ENCODE peak calls at places on chromosomes 3 and 15, in four cellular contexts. J, Y, S and V are unnamed samples.
A peak's percentile ranks its signal among the peaks of the same experiment; 100 is the strongest.

GRCh38 chr3:188518416-188518815 is 364.5 kb downstream of the LPP start:
- DNase-seq in J (no peak), Y (no peak), S (no peak), V (no peak)

GRCh38 chr3:13599887-13600450 is 51.0 kb downstream of the FBLN2 start:
- DNase-seq in S (no peak), J (no peak), Y (no peak), V (no peak)

GRCh38 chr3:148948913-148949657 is 42.3 kb upstream of the GYG1 start:
- DNase-seq in Y (no peak), S (no peak), J (no peak), V (no peak)

GRCh38 chr3:101039285-101039684 is 46.1 kb upstream of the ABI3BP start:
- DNase-seq in J (no peak), Y (no peak), S (no peak), V (no peak)

GRCh38 chr3:16382852-16383251 is 117.8 kb downstream of the OXNAD1 start:
- DNase-seq in Y (no peak), J (no peak), S (no peak), V (no peak)

GRCh38 chr3:176814252-176814651 is 383.0 kb downstream of the TBL1XR1 start:
- DNase-seq in J (no peak), Y (peak; percentile 81), S (no peak), V (no peak)

GRCh38 chr3:57617739-57618138 is 20.6 kb upstream of the ARF4 start:
- DNase-seq in S (no peak), Y (no peak), J (no peak), V (no peak)

GRCh38 chr3:23764407-23764806 is 41.3 kb upstream of the UBE2E1 start:
- DNase-seq in J (no peak), S (no peak), Y (no peak), V (no peak)

GRCh38 chr3:128449111-128449638 is 17.5 kb downstream of the DNAJB8 start:
- DNase-seq in J (no peak), Y (no peak), S (no peak), V (no peak)

GRCh38 chr15:63288778-63289378 is 11.5 kb downstream of the APH1B start:
- DNase-seq in Y (no peak), S (no peak), J (no peak), V (no peak)

GRCh38 chr3:174023445-174023844 is 625.9 kb downstream of the NLGN1 start:
- DNase-seq in J (no peak), Y (no peak), S (no peak), V (no peak)

GRCh38 chr3:197298858-197299854 is 744 bp upstream of the DLG1 start:
- DNase-seq in S (no peak), Y (peak; percentile 65), J (peak; percentile 8), V (no peak)

GRCh38 chr3:161274691-161275298 is 53.7 kb downstream of the NMD3 start:
- DNase-seq in S (peak; percentile 7), Y (no peak), J (peak; percentile 11), V (peak; percentile 36)

GRCh38 chr3:14133876-14134275 is 9.0 kb downstream of the TMEM43 start:
- DNase-seq in S (no peak), Y (no peak), J (no peak), V (no peak)

GRCh38 chr3:187064210-187065115 is 74.8 kb downstream of the RPL39L start:
- DNase-seq in J (no peak), S (no peak), Y (peak; percentile 30), V (no peak)

GRCh38 chr3:71208273-71209095 is 375.0 kb downstream of the FOXP1 start:
- DNase-seq in S (no peak), Y (no peak), J (no peak), V (no peak)

GRCh38 chr3:149752788-149753136 is 473 bp upstream of the COMMD2 start:
- DNase-seq in S (no peak), Y (no peak), J (no peak), V (no peak)

GRCh38 chr15:69551391-69552056 is 98.9 kb downstream of the RPLP1 start:
- DNase-seq in J (no peak), Y (no peak), S (no peak), V (no peak)

GRCh38 chr15:71891026-71891425 is 80.7 kb downstream of the NR2E3 start:
- DNase-seq in J (no peak), Y (no peak), S (no peak), V (no peak)

GRCh38 chr3:157113832-157114505 is 46.0 kb downstream of the CCNL1 start:
- DNase-seq in S (no peak), Y (no peak), J (no peak), V (no peak)

GRCh38 chr3:158711886-158712285 is 20.4 kb downstream of the RARRES1 start:
- DNase-seq in J (no peak), S (no peak), Y (no peak), V (no peak)